ENCODE peak calls at places on chromosomes 3 and 15, in four cellular contexts. Z is A549, F is tibial nerve, B is heart left ventricle. M is an unnamed sample.

GRCh38 chr15:88238618-88239430 is 17.7 kb downstream of the NTRK3 start:
- DNase-seq in Z (no peak), F (no peak), B (no peak), M (no peak)

GRCh38 chr15:48440084-48440483 is 108.9 kb downstream of the DUT start:
- DNase-seq in Z (no peak), F (no peak), B (peak; percentile 58), M (no peak)

GRCh38 chr3:100111728-100112127 is 2.6 kb downstream of the FILIP1L start:
- DNase-seq in Z (no peak), F (no peak), B (no peak), M (no peak)

GRCh38 chr3:14410501-14411165 is 8.2 kb downstream of the SLC6A6 start:
- DNase-seq in Z (peak; percentile 98), F (no peak), B (no peak), M (no peak)

GRCh38 chr3:24135280-24135679 is 190.2 kb downstream of the NR1D2 start:
- DNase-seq in Z (peak; percentile 29), F (no peak), B (no peak), M (no peak)

GRCh38 chr3:129892486-129892856 is 1.0 kb downstream of the TMCC1 start:
- DNase-seq in Z (no peak), F (no peak), B (no peak), M (no peak)

GRCh38 chr3:195187609-195188529 is 83.1 kb downstream of the XXYLT1 start:
- DNase-seq in Z (peak; percentile 18), F (no peak), B (no peak), M (no peak)

GRCh38 chr3:76789262-76789661 is 250.6 kb upstream of the ROBO2 start:
- DNase-seq in Z (no peak), F (no peak), B (no peak), M (no peak)

GRCh38 chr15:80736571-80736970 is 41.5 kb downstream of the ABHD17C start:
- DNase-seq in Z (no peak), F (no peak), B (no peak), M (no peak)

GRCh38 chr15:65368646-65369045 is 9.2 kb downstream of the IGDCC3 start:
- DNase-seq in Z (no peak), F (no peak), B (no peak), M (no peak)

GRCh38 chr3:11273945-11274344 is 1.7 kb downstream of the ATG7 start:
- DNase-seq in Z (no peak), F (no peak), B (peak; percentile 41), M (no peak)

GRCh38 chr15:77067691-77068367 is 3.1 kb downstream of the TSPAN3 start:
- DNase-seq in Z (no peak), F (no peak), B (no peak), M (peak; percentile 61)

GRCh38 chr3:149883134-149883533 is 70.1 kb downstream of the RNF13 start:
- DNase-seq in Z (no peak), F (no peak), B (no peak), M (no peak)

GRCh38 chr3:165636682-165637010 is 200.6 kb downstream of the BCHE start:
- DNase-seq in Z (no peak), F (no peak), B (no peak), M (no peak)

GRCh38 chr15:75625542-75626347 is at the start of gene SNUPN:
- DNase-seq in Z (peak; percentile 98), F (peak; percentile 90), B (peak; percentile 97), M (peak; percentile 98)
- TF ChIP-seq POLR2A in Z (peak; percentile 90), F (no peak), B (no peak), M (peak; percentile 28)

GRCh38 chr3:42651248-42652091 is 2.0 kb upstream of the ZBTB47 start:
- DNase-seq in Z (no peak), F (no peak), B (no peak), M (no peak)

GRCh38 chr3:42652251-42652610 is 1.3 kb upstream of the ZBTB47 start:
- DNase-seq in Z (no peak), F (no peak), B (no peak), M (no peak)

GRCh38 chr3:42649006-42649405 is 4.5 kb upstream of the ZBTB47 start:
- DNase-seq in Z (no peak), F (no peak), B (no peak), M (no peak)

GRCh38 chr3:42647821-42648459 is 5.6 kb upstream of the ZBTB47 start:
- DNase-seq in Z (no peak), F (no peak), B (no peak), M (no peak)

DNA sequence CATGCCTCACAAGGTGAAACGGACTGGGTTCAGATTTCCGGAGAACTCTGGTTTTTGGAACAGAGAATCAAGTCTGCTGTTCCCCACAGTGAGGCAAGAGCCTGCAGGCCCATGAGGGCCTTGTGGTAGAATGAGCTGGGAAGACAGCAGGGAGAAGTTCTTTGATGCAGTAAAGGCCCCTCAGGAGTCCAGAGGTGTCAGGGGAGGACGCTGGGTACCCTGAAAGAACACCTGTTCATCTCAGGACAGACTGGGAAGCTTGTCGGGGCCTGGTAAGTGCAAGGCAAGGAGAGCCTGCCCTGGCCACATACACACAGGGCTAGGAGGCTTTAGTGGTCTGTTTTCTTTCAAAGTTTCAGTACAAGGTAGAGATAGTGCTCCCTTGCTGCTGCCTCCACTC is 3.7 kb upstream of the ZBTB47 start:
- DNase-seq in Z (no peak), F (no peak), B (no peak), M (no peak)
- TF ChIP-seq POLR2A in Z (no peak), F (no peak), B (no peak), M (no peak)

GRCh38 chr15:78807359-78807758 is 3.9 kb downstream of the ADAMTS7 start:
- DNase-seq in Z (no peak), F (no peak), B (no peak), M (no peak)

GRCh38 chr15:78800806-78801205 is 10.5 kb downstream of the ADAMTS7 start:
- DNase-seq in Z (no peak), F (no peak), B (no peak), M (no peak)

GRCh38 chr15:78808550-78808949 is 2.7 kb downstream of the ADAMTS7 start:
- DNase-seq in Z (peak; percentile 78), F (no peak), B (peak; percentile 76), M (no peak)

GRCh38 chr15:78800189-78800588 is 11.1 kb downstream of the ADAMTS7 start:
- DNase-seq in Z (no peak), F (no peak), B (no peak), M (no peak)

GRCh38 chr15:78804391-78804792 is 6.9 kb downstream of the ADAMTS7 start:
- DNase-seq in Z (no peak), F (no peak), B (peak; percentile 73), M (no peak)
- TF ChIP-seq POLR2A in Z (no peak), F (no peak), B (no peak), M (no peak)

GRCh38 chr3:49017978-49018706 is at the start of gene DALRD3:
- DNase-seq in Z (peak; percentile 72), F (peak; percentile 51), B (peak; percentile 79), M (peak; percentile 85)

GRCh38 chr3:49016414-49017228 is 1.8 kb downstream of the DALRD3 start:
- DNase-seq in Z (no peak), F (no peak), B (no peak), M (no peak)

GRCh38 chr3:49017229-49017615 is 1.2 kb downstream of the DALRD3 start:
- DNase-seq in Z (no peak), F (no peak), B (no peak), M (no peak)

GRCh38 chr3:49018707-49019006 is 277 bp upstream of the DALRD3 start:
- DNase-seq in Z (no peak), F (no peak), B (no peak), M (no peak)

DNA sequence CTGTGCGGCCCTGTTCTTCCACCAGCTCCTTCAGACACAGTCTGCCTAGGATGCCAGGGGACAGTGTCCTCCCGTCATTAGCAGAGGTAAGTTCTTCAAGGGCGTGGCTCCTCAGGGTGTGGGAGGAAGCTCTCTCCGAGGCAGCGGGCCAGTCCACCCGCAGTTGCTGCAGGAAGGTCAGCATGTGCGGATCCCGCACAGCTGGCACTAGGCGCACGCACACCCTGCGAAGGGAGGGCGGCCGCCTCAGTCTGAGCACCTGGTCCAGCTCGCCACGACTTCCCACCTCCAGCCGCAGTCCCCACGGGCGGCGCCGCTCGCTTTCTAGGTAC is 768 bp downstream of the DALRD3 start:
- DNase-seq in Z (no peak), F (no peak), B (no peak), M (no peak)
- TF ChIP-seq POLR2A in Z (no peak), F (no peak), B (no peak), M (peak; percentile 33)

M was measured in Peyer's patch.